ENCODE peak calls at places on chromosome 1, in five cellular contexts. I, G, S, Y and F are unnamed samples.

GRCh38 chr1:13510499-13510898 is 3.3 kb downstream of the LRRC38 start:
- DNase-seq in I (no peak), G (no peak), S (no peak), Y (no peak), F (no peak)

GRCh38 chr1:60960846-60961542 is 121.4 kb upstream of the NFIA start:
- DNase-seq in I (no peak), G (no peak), S (no peak), Y (peak), F (no peak)

GRCh38 chr1:93123141-93123783 is 44.2 kb downstream of the MTF2 start:
- DNase-seq in I (no peak), G (no peak), S (no peak), Y (peak), F (no peak)

GRCh38 chr1:43304771-43305300 is 4.1 kb downstream of the TIE1 start:
- DNase-seq in I (peak), G (no peak), S (no peak), Y (no peak), F (no peak)

GRCh38 chr1:62906428-62906886 is 122.5 kb downstream of the ATG4C start:
- DNase-seq in I (no peak), G (peak), S (no peak), Y (peak), F (peak)

GRCh38 chr1:147627435-147628110 is 42.8 kb downstream of the ACP6 start:
- DNase-seq in I (peak), G (peak), S (peak), Y (peak), F (peak)

GRCh38 chr1:8122477-8123407 is 96.6 kb upstream of the ERRFI1 start:
- DNase-seq in I (no peak), G (no peak), S (no peak), Y (peak), F (peak)

GRCh38 chr1:101148987-101149386 is 87.8 kb upstream of the S1PR1 start:
- DNase-seq in I (no peak), G (no peak), S (no peak), Y (peak), F (peak)

GRCh38 chr1:85404393-85404792 is 60.6 kb downstream of the DDAH1 start:
- DNase-seq in I (no peak), G (no peak), S (no peak), Y (no peak), F (no peak)

GRCh38 chr1:38585460-38585859 is 274.1 kb downstream of the RRAGC start:
- DNase-seq in I (no peak), G (no peak), S (no peak), Y (no peak), F (no peak)

GRCh38 chr1:170729608-170730378 is 65.9 kb downstream of the PRRX1 start:
- DNase-seq in I (no peak), G (no peak), S (no peak), Y (peak), F (peak)

GRCh38 chr1:116402333-116402732 is 29.3 kb downstream of the ATP1A1 start:
- DNase-seq in I (no peak), G (no peak), S (no peak), Y (no peak), F (no peak)

GRCh38 chr1:41380979-41381690 is 19.9 kb downstream of the FOXO6 start:
- DNase-seq in I (no peak), G (no peak), S (no peak), Y (peak), F (peak)

GRCh38 chr1:89465201-89465600 is 59.4 kb upstream of the LRRC8B start:
- DNase-seq in I (no peak), G (no peak), S (no peak), Y (peak), F (no peak)

GRCh38 chr1:186812560-186812959 is 16.2 kb upstream of the PLA2G4A start:
- DNase-seq in I (no peak), G (no peak), S (no peak), Y (peak), F (peak)

GRCh38 chr1:15288173-15288926 is 41.3 kb downstream of the FHAD1 start:
- DNase-seq in I (no peak), G (no peak), S (no peak), Y (no peak), F (no peak)